ENCODE peak calls at places on chromosomes 11 and 22, in four cellular contexts. X is dermis microvascular lymphatic vessel endothelial cell, O is hypothalamus, M is SW480. T is an unnamed sample.

GRCh38 chr11:2796508-2797180 is 88.9 kb downstream of the CDKN1C start:
- DNase-seq in X (no peak), O (no peak), M (no peak), T (no peak)

GRCh38 chr11:113504586-113504985 is 29.4 kb upstream of the DRD2 start:
- DNase-seq in X (no peak), O (no peak), M (no peak), T (no peak)

GRCh38 chr11:94655291-94655690 is 88.1 kb downstream of the PIWIL4 start:
- DNase-seq in X (no peak), O (no peak), M (no peak), T (no peak)

GRCh38 chr22:44597616-44598015 is 99.6 kb upstream of the RTL6 start:
- DNase-seq in X (no peak), O (peak; percentile 42), M (no peak), T (no peak)

GRCh38 chr11:69217276-69218105 is 61.8 kb downstream of the SMIM38 start:
- DNase-seq in X (no peak), O (no peak), M (no peak), T (no peak)

GRCh38 chr11:102099755-102100154 is 10.5 kb upstream of the YAP1 start:
- DNase-seq in X (no peak), O (no peak), M (no peak), T (no peak)

GRCh38 chr11:124884340-124884739 is 13.3 kb downstream of the ROBO4 start:
- DNase-seq in X (no peak), O (no peak), M (no peak), T (no peak)

GRCh38 chr11:61041755-61042518 is 60.4 kb upstream of the CD5 start:
- DNase-seq in X (no peak), O (no peak), M (no peak), T (peak; percentile 8)

GRCh38 chr22:43891360-43892182 is at the start of gene PNPLA5:
- DNase-seq in X (no peak), O (peak; percentile 12), M (no peak), T (no peak)

GRCh38 chr11:108551653-108552462 is 41.7 kb downstream of the EXPH5 start:
- DNase-seq in X (no peak), O (no peak), M (peak; percentile 97), T (peak; percentile 33)